ENCODE peak calls at places on chromosome 3, in four cellular contexts. W, O, F and Q are unnamed samples.

GRCh38 chr3:149487598-149488197 is 13.2 kb downstream of the TM4SF4 start:
- DNase-seq in O (no peak), F (peak), W (peak), Q (no peak)

GRCh38 chr3:170322501-170323328 is 34.8 kb upstream of the SKIL start:
- DNase-seq in F (no peak), O (no peak), W (no peak), Q (no peak)

GRCh38 chr3:123151251-123151705 is 50.5 kb upstream of the SEC22A start:
- DNase-seq in W (no peak), F (no peak), O (no peak), Q (no peak)

GRCh38 chr3:58569287-58570001 is 7.7 kb downstream of the FAM107A start:
- DNase-seq in F (no peak), O (no peak), W (no peak), Q (no peak)

GRCh38 chr3:87191175-87191574 is 35.9 kb upstream of the CHMP2B start:
- DNase-seq in O (no peak), F (no peak), W (no peak), Q (no peak)

GRCh38 chr3:118818386-118818785 is 216.3 kb downstream of the IGSF11 start:
- DNase-seq in F (no peak), W (no peak), O (no peak), Q (no peak)

GRCh38 chr3:179196098-179196497 is 47.9 kb downstream of the PIK3CA start:
- DNase-seq in O (peak), W (no peak), F (peak), Q (no peak)

GRCh38 chr3:29637093-29637492 is 356.2 kb downstream of the RBMS3 start:
- DNase-seq in O (no peak), F (no peak), W (no peak), Q (no peak)

GRCh38 chr3:101042996-101043686 is 49.9 kb upstream of the ABI3BP start:
- DNase-seq in O (peak), W (no peak), F (no peak), Q (no peak)

GRCh38 chr3:196340466-196340865 is 2.3 kb upstream of the TM4SF19 start:
- DNase-seq in F (no peak), O (no peak), W (no peak), Q (no peak)

GRCh38 chr3:113051827-113052226 is 61.0 kb downstream of the GTPBP8 start:
- DNase-seq in F (no peak), W (peak), O (no peak), Q (no peak)

GRCh38 chr3:58521002-58521670 is 15.9 kb downstream of the ACOX2 start:
- DNase-seq in F (no peak), W (peak), O (no peak), Q (no peak)

GRCh38 chr3:16079519-16079918 is 95.0 kb upstream of the GALNT15 start:
- DNase-seq in W (no peak), O (no peak), F (no peak), Q (no peak)

GRCh38 chr3:1477669-1478068 is 384.8 kb downstream of the CNTN6 start:
- DNase-seq in F (no peak), W (no peak), O (no peak), Q (no peak)

GRCh38 chr3:23723153-23723552 is 82.6 kb upstream of the UBE2E1 start:
- DNase-seq in W (no peak), F (no peak), O (no peak), Q (no peak)

GRCh38 chr3:135926664-135927063 is 38.9 kb upstream of the PPP2R3A start:
- DNase-seq in F (no peak), O (no peak), W (no peak), Q (no peak)

GRCh38 chr3:49476563-49476962 is 6.5 kb downstream of the DAG1 start:
- DNase-seq in F (no peak), O (peak), W (no peak), Q (no peak)

GRCh38 chr3:144677118-144677517 is 705.5 kb downstream of the DIPK2A start:
- DNase-seq in O (no peak), W (no peak), F (no peak), Q (no peak)

GRCh38 chr3:194871143-194871863 is 185.6 kb downstream of the FAM43A start:
- DNase-seq in O (peak), W (peak), F (no peak), Q (peak)

GRCh38 chr3:2847062-2847841 is 262.9 kb downstream of the IL5RA start:
- DNase-seq in W (no peak), O (no peak), F (no peak), Q (no peak)

GRCh38 chr3:188972313-188972712 is 199.5 kb upstream of the TPRG1 start:
- DNase-seq in O (no peak), W (no peak), F (peak), Q (no peak)

GRCh38 chr3:72329354-72329753 is 518.9 kb downstream of the SHQ1 start:
- DNase-seq in O (no peak), F (no peak), W (no peak), Q (no peak)

GRCh38 chr3:197501496-197501878 is 54.3 kb downstream of the BDH1 start:
- DNase-seq in W (no peak), F (no peak), O (no peak), Q (no peak)

GRCh38 chr3:141094851-141095545 is 43.9 kb downstream of the SPSB4 start:
- DNase-seq in F (no peak), W (peak), O (no peak), Q (no peak)

GRCh38 chr3:111326144-111326995 is 215.6 kb upstream of the CD96 start:
- DNase-seq in O (no peak), W (no peak), F (peak), Q (no peak)

GRCh38 chr3:73029321-73029796 is 32.1 kb upstream of the EBLN2 start:
- DNase-seq in O (peak), W (no peak), F (no peak), Q (peak)

GRCh38 chr3:59286791-59287531 is 237.1 kb upstream of the CFAP20DC start:
- DNase-seq in W (no peak), O (peak), F (no peak), Q (no peak)

GRCh38 chr3:24437326-24437725 is 57.3 kb downstream of the THRB start:
- DNase-seq in F (no peak), O (no peak), W (no peak), Q (no peak)

GRCh38 chr3:62940763-62941632 is 65.8 kb upstream of the CADPS start:
- DNase-seq in O (no peak), F (no peak), W (peak), Q (no peak)

GRCh38 chr3:62938583-62938982 is 63.4 kb upstream of the CADPS start:
- DNase-seq in F (no peak), W (no peak), O (no peak), Q (no peak)

GRCh38 chr3:62936626-62937254 is 61.5 kb upstream of the CADPS start:
- DNase-seq in W (no peak), O (no peak), F (no peak), Q (no peak)

GRCh38 chr3:62942761-62943160 is 67.5 kb upstream of the CADPS start:
- DNase-seq in O (no peak), W (no peak), F (no peak), Q (no peak)

DNA sequence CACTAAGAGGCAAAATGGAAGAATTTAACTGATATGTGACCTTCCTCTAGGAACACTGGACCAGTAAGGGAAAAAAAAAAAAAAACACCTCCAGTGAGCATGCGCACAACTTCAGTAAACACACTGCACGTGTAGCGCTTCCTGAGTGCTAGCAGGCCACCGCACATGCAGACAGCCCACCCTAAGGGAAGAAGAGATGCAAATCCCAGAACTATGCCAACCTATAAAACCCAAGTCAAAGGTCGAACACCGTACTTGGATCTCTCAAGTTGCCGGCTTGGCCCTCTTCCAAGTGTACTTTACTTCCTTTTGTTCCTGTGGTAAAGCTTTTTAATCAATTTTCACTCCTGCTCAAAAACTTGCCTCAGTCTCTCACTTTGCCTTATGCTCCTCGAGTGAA is 64.5 kb upstream of the CADPS start:
- DNase-seq in O (no peak), W (no peak), F (no peak), Q (no peak)
- H2AFZ ChIP-seq in O (no peak), W (no peak), F (no peak), Q (no peak)

GRCh38 chr3:147412917-147413711 is 3.9 kb downstream of the ZIC1 start:
- DNase-seq in W (peak), F (no peak), O (no peak), Q (no peak)
- TF ChIP-seq EZH2 in W (peak), F (no peak), O (peak), Q (peak)

DNA sequence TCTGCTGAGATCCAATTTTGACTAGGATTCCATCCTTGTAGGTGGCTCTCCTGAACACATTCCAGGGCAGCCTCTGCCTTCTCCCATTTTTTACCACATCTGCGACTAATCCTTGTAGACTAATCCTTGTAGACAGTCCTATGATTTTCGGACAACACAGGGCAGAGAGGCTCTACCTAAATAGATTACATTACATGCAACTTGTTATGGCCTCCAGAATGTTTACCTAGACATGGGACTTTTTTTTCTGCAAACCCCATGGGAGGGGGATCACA is 239.3 kb upstream of the WNT5A start:
- DNase-seq in F (no peak), O (no peak), W (no peak), Q (no peak)
- H2AFZ ChIP-seq in F (no peak), O (no peak), W (no peak), Q (no peak)

DNA sequence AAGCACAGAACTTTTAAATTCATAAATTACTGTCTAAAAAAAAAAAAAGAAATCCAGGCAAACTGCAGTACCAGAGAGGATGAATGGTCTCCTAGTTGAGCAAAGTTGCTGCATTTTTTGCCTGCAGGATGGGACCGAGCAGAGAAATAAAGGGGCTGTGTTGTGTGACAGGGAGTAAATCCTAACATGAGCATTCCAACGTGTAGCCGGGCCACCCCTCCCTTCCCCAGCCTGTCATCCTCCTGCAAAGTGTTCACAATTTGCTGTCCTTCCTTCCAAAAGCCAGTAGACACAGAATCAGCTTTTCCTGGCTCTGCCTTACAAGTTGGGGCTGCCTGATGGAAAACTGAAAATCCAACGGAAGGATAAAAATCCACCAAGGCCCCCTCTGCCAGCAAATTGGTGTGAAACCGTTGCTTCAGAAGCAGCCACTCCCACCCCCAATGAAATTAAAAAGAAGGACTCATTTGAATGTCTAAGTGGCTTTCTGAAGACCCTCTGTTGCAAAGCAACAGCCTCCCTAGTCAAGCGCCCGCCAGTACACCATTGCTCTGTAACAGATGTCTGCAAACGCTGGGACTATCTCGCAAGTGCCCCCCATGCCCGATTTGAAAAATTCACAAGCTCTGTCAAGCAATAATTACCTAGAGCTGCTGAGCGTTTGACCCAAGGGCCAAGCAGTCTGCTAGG is 710 bp downstream of the FRMD4B start:
- DNase-seq in W (peak), O (no peak), F (peak), Q (no peak)
- TF ChIP-seq EZH2 in W (no peak), O (no peak), F (no peak), Q (no peak)

GRCh38 chr3:33211444-33211843 is 7.2 kb downstream of the SUSD5 start:
- DNase-seq in F (no peak), W (no peak), O (peak), Q (no peak)
- H2AFZ ChIP-seq in F (no peak), W (no peak), O (no peak), Q (no peak)

GRCh38 chr3:13281657-13282527 is 138.2 kb downstream of the NUP210 start:
- DNase-seq in W (peak), O (no peak), F (no peak), Q (no peak)
- TF ChIP-seq EZH2 in W (peak), O (peak), F (no peak), Q (peak)

GRCh38 chr3:47282424-47283192 is at the start of the genes KIF9 and KLHL18:
- DNase-seq in W (peak), F (peak), O (peak), Q (peak)
- H2AFZ ChIP-seq in W (peak), F (peak), O (peak), Q (peak)